ENCODE peak calls at places on chromosomes 2 and 18, in eight cellular contexts. Z is prostate gland, N is PC-3, Q is lung, V is upper lobe of right lung, H is fibroblast of lung, A is pancreas, M is endodermal cell. W is an unnamed sample.

GRCh38 chr18:12686100-12686499 is 16.4 kb downstream of the CEP76 start:
- DNase-seq in N (peak), H (peak), A (no peak), Q (no peak), V (no peak), M (no peak), Z (no peak), W (no peak)

GRCh38 chr2:197784956-197785941 is at the start of gene BOLL:
- DNase-seq in V (peak), Q (no peak), N (no peak), Z (no peak), M (peak), A (no peak), H (no peak), W (no peak)

GRCh38 chr2:38010995-38011394 is 65.0 kb downstream of the CYP1B1 start:
- DNase-seq in A (no peak), Z (no peak), V (no peak), M (no peak), Q (no peak), H (peak), N (peak), W (no peak)

GRCh38 chr2:186690796-186691195 is 3.1 kb upstream of the FAM171B start:
- DNase-seq in H (no peak), Z (no peak), Q (no peak), A (no peak), N (peak), M (no peak), V (no peak), W (no peak)

GRCh38 chr18:3664563-3665178 is 214.7 kb downstream of the TGIF1 start:
- DNase-seq in H (no peak), Q (no peak), A (no peak), N (no peak), Z (no peak), M (peak), V (no peak), W (no peak)

GRCh38 chr2:51990684-51991083 is 958.8 kb upstream of the NRXN1 start:
- DNase-seq in A (no peak), M (no peak), Z (no peak), V (no peak), H (no peak), Q (no peak), N (no peak), W (no peak)

GRCh38 chr2:146124741-146125140 is 1604.8 kb upstream of the ZEB2 start:
- DNase-seq in Q (no peak), V (no peak), N (peak), M (no peak), Z (no peak), H (peak), A (no peak), W (no peak)

GRCh38 chr2:220499281-220499680 is 871.9 kb downstream of the SLC4A3 start:
- DNase-seq in Z (no peak), A (no peak), H (peak), V (no peak), Q (no peak), N (peak), M (peak), W (peak)

GRCh38 chr2:126661702-126662465 is 5.9 kb downstream of the GYPC start:
- DNase-seq in Q (no peak), Z (no peak), H (no peak), M (no peak), N (no peak), V (no peak), A (no peak), W (no peak)

GRCh38 chr2:126664234-126664633 is 8.3 kb downstream of the GYPC start:
- DNase-seq in M (no peak), Q (no peak), V (no peak), A (no peak), H (no peak), N (no peak), Z (no peak), W (no peak)

GRCh38 chr2:126661001-126661400 is 5.0 kb downstream of the GYPC start:
- DNase-seq in Q (no peak), A (no peak), N (no peak), M (no peak), H (no peak), V (no peak), Z (no peak), W (no peak)

GRCh38 chr2:126663184-126663963 is 7.4 kb downstream of the GYPC start:
- DNase-seq in M (no peak), A (no peak), H (no peak), Q (no peak), V (no peak), Z (no peak), N (no peak), W (no peak)

DNA sequence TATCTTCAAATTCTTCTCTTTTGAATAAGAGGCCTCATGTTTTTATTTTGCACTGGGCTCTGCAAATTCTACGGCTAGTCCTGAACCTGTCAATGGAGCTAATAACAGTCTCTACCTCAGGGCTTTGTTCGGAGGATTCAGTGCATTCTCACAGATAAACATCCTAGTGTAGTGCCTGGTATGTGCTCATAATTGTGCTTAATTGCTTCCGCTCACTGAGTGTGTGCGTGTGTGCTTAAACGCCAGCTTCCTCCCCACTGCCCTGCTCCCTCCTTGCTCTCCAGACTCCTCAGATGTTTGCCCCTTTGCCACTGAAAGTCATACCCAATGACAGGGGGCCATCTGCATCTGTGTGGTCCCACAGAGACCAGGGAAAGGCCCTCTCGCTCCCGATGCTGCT is 6.7 kb downstream of the GYPC start:
- DNase-seq in Z (no peak), V (no peak), H (no peak), Q (no peak), M (no peak), A (no peak), N (no peak), W (no peak)
- H3K27ac ChIP-seq in Z (no peak), V (peak), H (no peak), Q (peak), M (no peak), A (no peak), N (no peak), W (peak)

DNA sequence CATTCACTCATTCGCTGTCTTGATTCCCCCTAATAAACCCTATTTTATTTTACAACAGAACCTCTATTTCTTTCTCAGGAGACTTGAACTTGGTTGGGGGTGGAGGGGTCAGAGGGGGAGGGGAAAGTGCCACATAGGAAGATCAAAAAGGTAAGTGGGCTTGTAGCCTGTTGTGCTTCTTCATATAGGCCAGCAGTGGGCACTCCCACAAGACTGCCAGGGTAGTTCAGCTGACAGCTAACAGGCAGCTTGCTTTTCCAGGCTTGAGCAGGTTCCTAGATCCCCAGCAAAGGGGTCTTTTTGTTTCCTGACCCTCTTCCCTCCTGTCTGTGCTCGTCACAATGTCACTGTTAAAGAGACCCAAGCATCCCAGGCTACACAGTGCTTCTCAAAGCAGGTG is 829 bp upstream of the KIAA2012 start:
- DNase-seq in Z (no peak), V (no peak), H (peak), N (peak), Q (no peak), A (no peak), M (peak), W (no peak)
- TF ChIP-seq CTCF in Z (no peak), V (no peak), H (peak), N (peak), Q (no peak), A (no peak), M (peak), W (peak)

GRCh38 chr2:98172150-98172765 is 85.3 kb downstream of the VWA3B start:
- DNase-seq in A (no peak), V (no peak), M (peak), Q (no peak), H (no peak), N (no peak), Z (no peak), W (no peak)
- H3K27ac ChIP-seq in A (no peak), V (no peak), M (no peak), Q (no peak), H (no peak), N (no peak), Z (no peak), W (peak)

GRCh38 chr2:21422724-21423522 is 299.2 kb downstream of the TDRD15 start:
- DNase-seq in H (peak), V (no peak), M (no peak), A (no peak), Q (no peak), N (no peak), Z (no peak), W (no peak)

GRCh38 chr2:21424375-21424774 is 300.6 kb downstream of the TDRD15 start:
- DNase-seq in A (no peak), M (no peak), V (no peak), Q (no peak), Z (no peak), N (no peak), H (no peak), W (peak)

GRCh38 chr2:21423854-21424253 is 300.1 kb downstream of the TDRD15 start:
- DNase-seq in H (peak), N (no peak), A (no peak), Q (no peak), V (no peak), M (no peak), Z (no peak), W (no peak)

GRCh38 chr2:21418456-21418855 is 294.7 kb downstream of the TDRD15 start:
- DNase-seq in N (no peak), V (no peak), A (no peak), Z (no peak), M (no peak), H (peak), Q (no peak), W (no peak)

DNA sequence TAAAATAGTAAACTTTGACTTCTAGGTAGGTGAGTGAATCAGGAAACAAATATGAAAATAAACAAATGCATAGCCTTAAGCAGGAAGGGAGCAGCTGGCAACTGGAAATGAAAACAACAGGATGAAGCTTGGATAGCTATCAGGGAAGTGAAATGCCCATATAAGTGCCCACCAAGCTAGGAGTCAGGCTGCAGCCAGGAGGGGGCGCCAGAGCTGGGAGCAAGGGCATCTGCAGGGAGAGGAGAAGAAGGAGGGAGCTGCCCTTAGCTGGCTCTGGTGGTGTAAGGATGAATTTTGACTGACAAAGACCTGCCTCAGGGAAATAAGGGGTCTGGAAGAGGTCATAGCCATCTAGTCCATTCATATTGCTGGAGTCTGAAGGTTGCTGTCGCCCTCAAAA is 298.3 kb downstream of the TDRD15 start:
- DNase-seq in Z (no peak), N (no peak), M (peak), V (peak), Q (no peak), A (no peak), H (peak), W (peak)
- TF ChIP-seq CTCF in Z (no peak), N (peak), M (peak), V (peak), Q (no peak), A (no peak), H (peak), W (peak)

DNA sequence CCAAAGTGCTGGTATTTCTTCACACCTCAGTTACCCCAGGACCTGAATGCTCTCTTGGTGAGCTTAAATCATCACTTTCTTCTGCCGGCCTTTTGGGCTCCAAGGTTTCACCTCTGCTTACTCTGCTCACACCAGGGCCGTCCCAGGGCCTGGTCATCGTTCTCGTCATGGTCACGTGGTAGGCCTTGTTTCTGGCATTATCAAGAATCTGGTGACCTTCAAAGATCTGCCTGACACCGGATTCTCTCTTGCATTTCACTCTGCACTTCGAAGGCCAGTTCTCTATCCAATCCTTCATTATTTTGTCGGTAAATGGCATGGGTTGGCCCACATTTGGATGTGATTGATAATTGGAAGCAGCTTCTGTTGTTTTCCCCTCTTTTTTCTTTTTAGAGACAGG is 80.5 kb downstream of the HRH4 start:
- DNase-seq in M (no peak), Z (no peak), H (no peak), Q (no peak), N (no peak), V (no peak), A (no peak), W (no peak)
- H3K27ac ChIP-seq in M (no peak), Z (no peak), H (no peak), Q (no peak), N (no peak), V (no peak), A (no peak), W (no peak)

GRCh38 chr2:152189622-152190495 is 14.3 kb upstream of the STAM2 start:
- DNase-seq in N (peak), A (no peak), M (peak), H (peak), V (no peak), Z (peak), Q (no peak), W (no peak)
- TF ChIP-seq CTCF in N (peak), A (peak), M (peak), H (peak), V (peak), Z (peak), Q (peak), W (peak)

DNA sequence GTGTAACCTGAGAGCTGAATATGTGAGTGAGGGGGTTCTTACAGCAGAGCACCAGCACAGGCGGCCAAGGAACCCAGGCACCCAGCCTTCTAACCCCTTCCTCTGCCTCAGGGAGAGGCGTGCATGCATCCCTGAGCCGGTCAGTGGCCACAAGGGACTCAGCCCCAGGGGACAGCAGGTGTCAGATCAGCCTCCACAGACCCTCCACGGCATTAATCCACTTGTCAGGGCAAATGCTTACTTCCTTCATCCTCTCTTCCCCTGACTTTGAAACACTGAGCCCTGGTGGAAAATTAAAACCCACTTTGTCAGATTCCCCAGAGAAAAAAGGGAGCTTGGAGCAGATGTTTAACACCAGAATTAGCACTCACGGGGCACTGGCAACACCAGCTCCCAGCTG is 60.5 kb upstream of the SMAD2 start:
- DNase-seq in M (no peak), Z (no peak), H (no peak), A (no peak), V (no peak), Q (no peak), N (no peak), W (no peak)
- H3K27ac ChIP-seq in M (no peak), Z (no peak), H (no peak), A (no peak), V (no peak), Q (no peak), N (no peak), W (no peak)

GRCh38 chr2:218896501-218897393 is 16.1 kb downstream of the WNT10A start:
- DNase-seq in H (no peak), A (no peak), N (peak), V (no peak), Z (no peak), M (peak), Q (no peak), W (no peak)
- TF ChIP-seq CTCF in H (no peak), A (no peak), N (peak), V (no peak), Z (no peak), M (peak), Q (no peak), W (no peak)

GRCh38 chr2:215847718-215848117 is 165.6 kb downstream of the MREG start:
- DNase-seq in H (no peak), M (no peak), Q (no peak), Z (no peak), V (no peak), A (no peak), N (no peak), W (no peak)
- H3K27ac ChIP-seq in H (no peak), M (no peak), Q (no peak), Z (no peak), V (no peak), A (no peak), N (no peak), W (peak)

W was measured in left ventricle myocardium inferior.